ENCODE peak calls at places on chromosomes 4 and X, in seven cellular contexts. E, D, K, V, J, H and P are unnamed samples.

GRCh38 chr4:101813604-101814003 is 23.1 kb downstream of the BANK1 start:
- DNase-seq in J (no peak), H (no peak), E (no peak), K (peak), V (no peak), D (peak), P (no peak)

GRCh38 chr4:4871267-4872147 is 12.0 kb downstream of the MSX1 start:
- DNase-seq in E (no peak), H (no peak), D (no peak), K (no peak), J (no peak), V (no peak), P (peak)

GRCh38 chr4:152278505-152279301 is 257.2 kb downstream of the FBXW7 start:
- DNase-seq in H (no peak), K (no peak), D (peak), V (no peak), J (no peak), E (no peak), P (peak)

GRCh38 chr4:159298502-159298901 is 195.6 kb downstream of the RAPGEF2 start:
- DNase-seq in E (no peak), H (no peak), J (peak), D (peak), V (peak), K (no peak), P (no peak)

GRCh38 chr4:147104768-147105167 is 159.1 kb upstream of the TTC29 start:
- DNase-seq in K (no peak), J (no peak), D (no peak), H (no peak), E (no peak), V (no peak), P (no peak)

GRCh38 chrX:2390754-2391153 is 110.0 kb downstream of the DHRSX start:
- DNase-seq in D (no peak), V (no peak), J (no peak), E (no peak), H (no peak), K (no peak), P (no peak)

GRCh38 chr4:149029056-149029651 is 586.9 kb upstream of the NR3C2 start:
- DNase-seq in V (no peak), E (peak), J (peak), H (no peak), K (no peak), D (no peak), P (peak)

GRCh38 chr4:10050171-10051120 is 29.1 kb upstream of the SLC2A9 start:
- DNase-seq in H (no peak), K (no peak), J (no peak), D (no peak), V (no peak), E (no peak), P (no peak)